ENCODE peak calls at places on chromosomes 6 and 20, in five cellular contexts. K, F, H, S and E are unnamed samples.

GRCh38 chr6:115613488-115613887 is 447.2 kb downstream of the FRK start:
- DNase-seq in F (no peak), K (no peak), S (peak), H (no peak), E (no peak)

GRCh38 chr6:98841114-98841513 is 6.7 kb downstream of the POU3F2 start:
- DNase-seq in K (no peak), H (no peak), S (no peak), F (no peak), E (no peak)

GRCh38 chr20:10591956-10592521 is 81.8 kb downstream of the JAG1 start:
- DNase-seq in F (no peak), H (no peak), K (no peak), S (peak), E (no peak)

GRCh38 chr20:23114018-23114417 is 27.9 kb upstream of the CD93 start:
- DNase-seq in K (no peak), H (peak), S (no peak), F (no peak), E (no peak)

GRCh38 chr20:54173653-54174451 is at the start of gene CYP24A1:
- DNase-seq in H (no peak), K (no peak), F (peak), S (no peak), E (no peak)

GRCh38 chr6:36265744-36266143 is 4.1 kb upstream of the PNPLA1 start:
- DNase-seq in K (no peak), F (no peak), S (no peak), H (no peak), E (no peak)

GRCh38 chr6:170575250-170575649 is 9.2 kb downstream of the PDCD2 start:
- DNase-seq in F (no peak), S (peak), K (no peak), H (no peak), E (no peak)

GRCh38 chr6:53691667-53692133 is 26.1 kb upstream of the KLHL31 start:
- DNase-seq in H (no peak), S (no peak), F (no peak), K (no peak), E (no peak)

GRCh38 chr6:169556758-169557505 is 144.9 kb downstream of the WDR27 start:
- DNase-seq in K (no peak), S (no peak), H (no peak), F (no peak), E (no peak)

GRCh38 chr6:98871821-98872220 is 37.4 kb downstream of the POU3F2 start:
- DNase-seq in F (no peak), H (no peak), S (no peak), K (no peak), E (no peak)

GRCh38 chr6:91713911-91714310 is 1127.0 kb upstream of the MAP3K7 start:
- DNase-seq in S (peak), F (no peak), H (no peak), K (no peak), E (no peak)

GRCh38 chr20:61436674-61437279 is 184.7 kb downstream of the CDH4 start:
- DNase-seq in S (peak), F (peak), H (no peak), K (no peak), E (peak)

GRCh38 chr6:168886306-168886854 is 367.3 kb downstream of the THBS2 start:
- DNase-seq in S (no peak), F (no peak), K (no peak), H (no peak), E (no peak)

GRCh38 chr6:10485406-10485805 is 35.7 kb upstream of the GCNT2 start:
- DNase-seq in H (no peak), F (no peak), K (no peak), S (no peak), E (no peak)

GRCh38 chr20:38831995-38832620 is 26.6 kb downstream of the PPP1R16B start:
- DNase-seq in F (no peak), H (no peak), K (no peak), S (no peak), E (no peak)

GRCh38 chr20:4091332-4092135 is 76.2 kb upstream of the RNF24 start:
- DNase-seq in F (peak), K (no peak), H (peak), S (peak), E (no peak)

GRCh38 chr20:20073851-20074252 is 21.5 kb downstream of the CFAP61 start:
- DNase-seq in S (no peak), H (no peak), F (no peak), K (no peak), E (no peak)

GRCh38 chr20:58579819-58580492 is 64.8 kb upstream of the APCDD1L start:
- DNase-seq in H (peak), F (no peak), K (no peak), S (no peak), E (no peak)

GRCh38 chr20:21523398-21523868 is 9.6 kb upstream of the NKX2-2 start:
- DNase-seq in H (no peak), K (no peak), S (no peak), F (no peak), E (no peak)

GRCh38 chr6:38350882-38351281 is 288.8 kb downstream of the BTBD9 start:
- DNase-seq in K (no peak), H (no peak), F (no peak), S (peak), E (no peak)

GRCh38 chr20:19427913-19428800 is 215.7 kb downstream of the SLC24A3 start:
- DNase-seq in H (no peak), F (no peak), K (no peak), S (no peak), E (no peak)

GRCh38 chr6:123770247-123770949 is 33.3 kb upstream of the NKAIN2 start:
- DNase-seq in S (no peak), H (no peak), K (no peak), F (no peak), E (no peak)

GRCh38 chr6:158717341-158718328 is 67.8 kb downstream of the SYTL3 start:
- DNase-seq in F (no peak), K (no peak), H (no peak), S (no peak), E (no peak)

GRCh38 chr6:22929228-22929627 is 359.9 kb downstream of the HDGFL1 start:
- DNase-seq in S (no peak), K (no peak), F (no peak), H (no peak), E (no peak)

GRCh38 chr6:165243801-165244200 is 65.6 kb downstream of the C6orf118 start:
- DNase-seq in S (no peak), H (no peak), F (no peak), K (no peak), E (no peak)

GRCh38 chr20:63150911-63151531 is 64.9 kb downstream of the YTHDF1 start:
- DNase-seq in S (no peak), F (no peak), K (no peak), H (peak), E (no peak)

GRCh38 chr6:113833537-113833936 is 23.6 kb upstream of the MARCKS start:
- DNase-seq in S (peak), K (no peak), H (no peak), F (no peak), E (no peak)

GRCh38 chr6:81373414-81373813 is 379.1 kb downstream of the TENT5A start:
- DNase-seq in K (no peak), S (no peak), H (no peak), F (no peak), E (no peak)

GRCh38 chr6:121531658-121532167 is 96.3 kb downstream of the GJA1 start:
- DNase-seq in H (no peak), S (no peak), K (no peak), F (no peak), E (no peak)

GRCh38 chr20:44803383-44803941 is 6.9 kb downstream of the RIMS4 start:
- DNase-seq in F (no peak), K (no peak), S (no peak), H (no peak), E (no peak)

GRCh38 chr6:147395158-147395557 is 113.3 kb upstream of the SAMD5 start:
- DNase-seq in S (peak), H (no peak), F (no peak), K (no peak), E (no peak)

DNA sequence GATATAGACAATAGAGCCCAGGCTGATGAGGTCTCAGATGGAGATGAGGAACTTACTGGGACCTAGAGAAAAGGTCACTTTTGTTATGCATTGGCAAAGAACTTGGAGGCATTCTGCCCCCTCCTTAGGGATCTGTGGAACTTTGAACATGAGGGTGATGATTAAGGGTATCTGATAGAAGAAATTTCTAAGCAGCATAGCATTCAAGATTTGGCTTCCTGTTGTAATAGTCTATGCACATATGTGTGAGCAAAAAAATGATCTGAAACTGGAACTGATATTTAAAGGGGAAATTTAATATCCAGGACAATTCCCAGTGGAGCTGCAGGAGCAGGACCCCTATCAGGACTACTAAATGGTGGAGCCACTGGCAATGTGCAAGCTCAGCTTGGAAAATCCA is 17.2 kb downstream of the HLA-A start:
- DNase-seq in F (no peak), K (no peak), S (no peak), H (no peak), E (no peak)
- H3K27ac ChIP-seq in F (no peak), K (no peak), S (no peak), H (no peak), E (no peak)

DNA sequence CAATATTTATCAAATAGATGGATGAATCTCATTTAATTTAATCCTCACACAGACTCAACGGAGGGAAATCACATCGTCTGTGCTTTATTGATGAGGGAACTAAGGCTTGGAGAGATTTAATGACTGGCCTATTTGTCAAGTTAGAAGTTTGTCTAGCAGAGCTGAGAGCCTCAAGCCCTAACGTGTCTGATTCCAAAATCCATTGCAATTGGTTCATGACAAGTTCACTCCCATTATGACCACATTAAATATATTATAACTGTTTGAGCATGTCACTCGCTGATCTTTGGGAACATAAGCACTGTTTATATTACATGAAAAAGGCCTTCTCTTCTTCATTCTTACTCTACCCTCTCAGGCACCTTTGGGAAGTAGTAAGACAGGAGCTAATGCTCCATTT is 89.4 kb upstream of the SIRPA start:
- DNase-seq in S (no peak), H (no peak), F (no peak), K (no peak), E (no peak)
- H3K27ac ChIP-seq in S (no peak), H (no peak), F (no peak), K (no peak), E (peak)

GRCh38 chr6:25449774-25450173 is 170.6 kb downstream of the CARMIL1 start:
- DNase-seq in S (no peak), F (no peak), H (no peak), K (no peak), E (no peak)
- H3K27ac ChIP-seq in S (no peak), F (no peak), H (no peak), K (no peak), E (peak)

DNA sequence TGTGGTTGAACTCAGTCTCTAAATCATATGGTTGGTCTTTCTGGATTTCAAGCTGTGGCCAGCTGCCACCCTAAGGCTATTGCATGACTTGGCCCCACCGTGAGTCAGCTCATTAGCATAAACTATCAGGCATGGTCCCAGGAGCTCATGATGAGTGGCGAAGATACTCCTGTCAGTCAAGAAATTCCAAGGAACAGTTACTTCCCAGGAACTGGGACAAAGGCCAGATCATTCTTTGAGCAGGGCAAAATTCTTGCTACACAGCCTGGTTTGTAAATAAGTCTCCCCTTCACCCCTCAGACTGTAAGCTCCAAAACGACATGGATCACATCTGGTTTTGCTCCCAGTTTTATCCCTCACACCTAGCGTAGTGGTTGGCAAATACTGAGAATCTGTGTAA is 33.0 kb upstream of the KIAA1586 start:
- DNase-seq in S (peak), F (no peak), H (no peak), K (no peak), E (peak)
- H3K27ac ChIP-seq in S (no peak), F (no peak), H (no peak), K (no peak), E (no peak)

GRCh38 chr6:25601797-25602679 is 50.0 kb upstream of the SCGN start:
- DNase-seq in H (no peak), S (peak), K (peak), F (peak), E (no peak)
- H3K27ac ChIP-seq in H (no peak), S (no peak), K (no peak), F (no peak), E (no peak)

GRCh38 chr6:17606606-17607005 is 6.5 kb downstream of the FAM8A1 start:
- DNase-seq in F (no peak), K (no peak), S (no peak), H (no peak), E (no peak)

GRCh38 chr6:17599885-17600526 is at the start of gene FAM8A1:
- DNase-seq in H (peak), S (peak), K (peak), F (peak), E (peak)

GRCh38 chr6:17600527-17601388 is 656 bp downstream of the FAM8A1 start:
- DNase-seq in F (peak), K (no peak), S (peak), H (peak), E (no peak)

GRCh38 chr6:17602888-17603287 is 2.8 kb downstream of the FAM8A1 start:
- DNase-seq in S (no peak), F (no peak), K (no peak), H (no peak), E (no peak)

DNA sequence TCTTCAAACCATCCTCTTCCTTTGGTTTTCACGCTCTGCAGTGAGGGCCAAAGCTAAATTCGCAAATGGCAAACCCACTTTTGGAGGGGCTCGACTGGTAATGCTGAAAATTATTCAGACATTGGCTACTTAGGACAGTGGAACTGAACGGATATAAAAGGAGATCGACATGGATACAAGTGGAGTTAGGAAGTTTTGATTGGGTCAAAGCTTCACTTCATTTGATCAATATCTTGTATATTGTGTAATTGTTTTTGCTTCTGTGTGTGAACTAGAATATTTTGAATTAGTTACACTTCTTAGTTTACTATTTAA is 1.2 kb downstream of the FAM8A1 start:
- DNase-seq in K (no peak), H (no peak), F (no peak), S (peak), E (no peak)
- H3K27ac ChIP-seq in K (peak), H (no peak), F (no peak), S (no peak), E (peak)